ENCODE peak calls at places on chromosomes 12 and 14, in seven cellular contexts. T is transverse colon; A is HL-60; U is stomach; N is ascending aorta; W is CD8-positive, alpha-beta T cell; F is testis. L is an unnamed sample.
A peak's percentile ranks its signal among the peaks of the same experiment; 100 is the strongest.

GRCh38 chr12:103677341-103677740 is 90.3 kb downstream of the STAB2 start:
- DNase-seq in W (no peak), F (no peak), N (no peak), U (peak; percentile 44), T (peak; percentile 69), A (no peak), L (no peak)

GRCh38 chr14:51676549-51676948 is 24.8 kb downstream of the FRMD6 start:
- DNase-seq in N (no peak), T (no peak), A (no peak), F (no peak), U (no peak), W (no peak), L (no peak)

GRCh38 chr14:39812532-39813320 is 380.5 kb upstream of the FBXO33 start:
- DNase-seq in F (no peak), U (no peak), T (no peak), A (no peak), N (no peak), W (no peak), L (no peak)

GRCh38 chr14:100577986-100578431 is 9.2 kb downstream of the BEGAIN start:
- DNase-seq in N (no peak), F (no peak), A (no peak), U (no peak), W (no peak), T (no peak), L (no peak)

GRCh38 chr14:90039253-90040010 is 22.4 kb upstream of the KCNK13 start:
- DNase-seq in F (no peak), W (no peak), A (no peak), N (no peak), U (no peak), T (no peak), L (no peak)

GRCh38 chr14:75202671-75203070 is 26.3 kb upstream of the TMED10 start:
- DNase-seq in U (no peak), T (no peak), A (no peak), W (no peak), F (no peak), N (no peak), L (no peak)

GRCh38 chr12:126676426-126676825 is 1590.5 kb upstream of the TMEM132C start:
- DNase-seq in A (no peak), W (no peak), U (no peak), T (no peak), F (no peak), N (no peak), L (no peak)

GRCh38 chr12:43309845-43310405 is 242.1 kb downstream of the ADAMTS20 start:
- DNase-seq in N (no peak), T (no peak), U (no peak), F (no peak), W (no peak), A (no peak), L (no peak)

GRCh38 chr12:93593833-93594232 is 21.4 kb downstream of the SOCS2 start:
- DNase-seq in U (no peak), T (no peak), A (no peak), W (no peak), F (no peak), N (no peak), L (no peak)

GRCh38 chr12:33710548-33710947 is 270.9 kb upstream of the SYT10 start:
- DNase-seq in W (no peak), N (no peak), F (no peak), T (no peak), A (no peak), U (no peak), L (no peak)
- TF ChIP-seq CTCF in W (no peak), N (no peak), F (no peak), T (no peak), A (no peak), U (no peak), L (no peak)

GRCh38 chr14:23182372-23183014 is 967 bp downstream of the SLC7A8 start:
- DNase-seq in F (peak; percentile 85), T (peak; percentile 70), A (no peak), N (no peak), U (peak; percentile 76), W (no peak), L (no peak)

GRCh38 chr14:23181453-23181852 is 2.0 kb downstream of the SLC7A8 start:
- DNase-seq in T (no peak), W (no peak), N (no peak), A (no peak), U (no peak), F (no peak), L (no peak)

GRCh38 chr14:23183479-23183878 is at the start of gene SLC7A8:
- DNase-seq in F (peak; percentile 88), U (peak; percentile 71), A (no peak), N (no peak), W (no peak), T (peak; percentile 67), L (no peak)

GRCh38 chr14:23183076-23183475 is 384 bp downstream of the SLC7A8 start:
- DNase-seq in F (peak; percentile 48), A (no peak), N (no peak), U (no peak), W (no peak), T (no peak), L (no peak)

GRCh38 chr14:23181946-23182345 is 1.5 kb downstream of the SLC7A8 start:
- DNase-seq in N (no peak), U (no peak), F (no peak), T (no peak), A (no peak), W (no peak), L (no peak)
- H3K4me3 ChIP-seq in N (peak overlapping the region; percentile 73), U (peak overlapping the region; percentile 64), F (no peak overlapping the region), T (peak overlapping the region; percentile 48), A (no peak overlapping the region), W (peak overlapping the region; percentile 83), L (peak overlapping the region; percentile 48)

GRCh38 chr12:106583578-106584103 is 837 bp downstream of the RFX4 start:
- DNase-seq in T (no peak), F (no peak), N (no peak), A (no peak), U (no peak), W (no peak), L (no peak)
- H3K27me3 ChIP-seq in T (peaks cover 100% of the 10 kb centered on the region), F (no peaks in the 10 kb centered on the region), N (peaks cover 14% of the 10 kb centered on the region), A (peaks cover 82% of the 10 kb centered on the region), U (peaks cover 100% of the 10 kb centered on the region), W (peaks cover 20% of the 10 kb centered on the region), L (peaks cover 93% of the 10 kb centered on the region)

GRCh38 chr12:3000548-3001275 is 41.5 kb downstream of the TEAD4 start:
- DNase-seq in F (no peak), U (no peak), A (no peak), T (no peak), W (no peak), N (no peak), L (no peak)
- TF ChIP-seq CTCF in F (no peak), U (no peak), A (no peak), T (no peak), W (no peak), N (no peak), L (no peak)

GRCh38 chr12:124456652-124457152 is 110.7 kb downstream of the NCOR2 start:
- DNase-seq in U (no peak), W (no peak), F (no peak), N (no peak), A (peak; percentile 42), T (peak; percentile 61), L (no peak)

GRCh38 chr12:124456133-124456651 is 111.2 kb downstream of the NCOR2 start:
- DNase-seq in N (no peak), U (no peak), T (no peak), W (no peak), A (no peak), F (no peak), L (no peak)

GRCh38 chr12:124458220-124458991 is 109.0 kb downstream of the NCOR2 start:
- DNase-seq in U (no peak), F (no peak), T (no peak), N (no peak), A (no peak), W (no peak), L (no peak)

GRCh38 chr12:124458992-124459851 is 108.2 kb downstream of the NCOR2 start:
- DNase-seq in U (no peak), T (no peak), A (no peak), W (no peak), N (no peak), F (no peak), L (no peak)

GRCh38 chr12:124457287-124458219 is 109.9 kb downstream of the NCOR2 start:
- DNase-seq in A (peak; percentile 92), U (peak; percentile 54), T (peak; percentile 73), N (peak; percentile 84), W (no peak), F (peak; percentile 94), L (no peak)
- H3K4me3 ChIP-seq in A (peak overlapping the region; percentile 32), U (peak overlapping the region; percentile 23), T (peak overlapping the region; percentile 22), N (peak overlapping the region; percentile 58), W (peak overlapping the region; percentile 56), F (no peak overlapping the region), L (no peak overlapping the region)

GRCh38 chr12:57630891-57631433 is 2.0 kb downstream of the B4GALNT1 start:
- DNase-seq in A (no peak), W (no peak), U (no peak), F (peak; percentile 1), N (no peak), T (no peak), L (no peak)

GRCh38 chr12:57627504-57628279 is 5.3 kb downstream of the B4GALNT1 start:
- DNase-seq in N (no peak), U (no peak), W (no peak), T (no peak), F (peak; percentile 15), A (peak; percentile 26), L (no peak)

GRCh38 chr12:57631566-57632368 is 1.2 kb downstream of the B4GALNT1 start:
- DNase-seq in U (no peak), T (no peak), F (peak; percentile 12), N (no peak), A (no peak), W (no peak), L (no peak)

GRCh38 chr12:57628280-57629191 is 4.5 kb downstream of the B4GALNT1 start:
- DNase-seq in T (no peak), A (no peak), N (no peak), F (peak; percentile 10), U (no peak), W (no peak), L (no peak)

GRCh38 chr12:57629897-57630471 is 3.0 kb downstream of the B4GALNT1 start:
- DNase-seq in T (no peak), U (no peak), W (no peak), F (peak; percentile 10), N (no peak), A (no peak), L (no peak)
- H3K27me3 ChIP-seq in T (peaks cover 95% of the 10 kb centered on the region), U (peaks cover 92% of the 10 kb centered on the region), W (peaks cover 30% of the 10 kb centered on the region), F (no peaks in the 10 kb centered on the region), N (no peaks in the 10 kb centered on the region), A (peaks cover 64% of the 10 kb centered on the region), L (peaks cover 79% of the 10 kb centered on the region)

DNA sequence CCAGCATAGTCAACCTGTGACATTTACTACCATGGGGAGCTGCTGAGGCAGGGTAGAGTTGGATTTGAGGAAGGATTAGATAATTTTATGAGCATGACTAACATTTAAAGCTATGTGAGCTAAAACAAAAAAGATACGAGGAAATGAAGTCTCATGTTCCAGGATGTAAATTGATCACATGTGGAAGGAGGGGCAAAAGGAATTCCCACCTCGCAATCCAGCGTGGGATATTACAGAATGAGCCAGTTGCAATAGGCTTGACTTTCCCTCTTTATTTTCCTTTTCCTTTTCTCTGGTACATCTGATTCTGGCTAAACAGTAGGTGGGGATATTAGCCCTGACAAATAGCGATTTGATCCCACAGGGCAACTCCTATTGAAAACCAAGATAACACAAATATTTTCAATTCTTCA is 214.9 kb upstream of the HMGA2 start:
- DNase-seq in U (no peak), N (no peak), W (no peak), F (no peak), A (no peak), T (no peak), L (peak; percentile 70)
- TF ChIP-seq CTCF in U (no peak), N (no peak), W (no peak), F (no peak), A (no peak), T (no peak), L (peak; percentile 32)